ENCODE peak calls at places on chromosomes 5 and 9, in four cellular contexts. D is fibroblast of lung, F is K562, P is hepatocyte. O is an unnamed sample.

GRCh38 chr5:1727571-1727970 is 72.1 kb downstream of the MRPL36 start:
- DNase-seq in P (no peak), F (no peak), D (no peak), O (no peak)

GRCh38 chr9:136674786-136675349 is 12.2 kb downstream of the EGFL7 start:
- DNase-seq in P (peak; percentile 79), D (no peak), F (peak; percentile 80), O (no peak)

GRCh38 chr5:172853355-172853975 is 19.4 kb downstream of the ERGIC1 start:
- DNase-seq in F (no peak), P (no peak), D (peak; percentile 29), O (no peak)

GRCh38 chr5:159163027-159163699 is 46.2 kb downstream of the RNF145 start:
- DNase-seq in D (peak; percentile 94), P (no peak), F (no peak), O (no peak)

GRCh38 chr5:94788527-94788926 is 170.1 kb downstream of the SLF1 start:
- DNase-seq in F (no peak), P (no peak), D (no peak), O (no peak)

GRCh38 chr5:164097747-164098146 is 592.3 kb downstream of the MAT2B start:
- DNase-seq in D (peak; percentile 86), P (no peak), F (no peak), O (no peak)

GRCh38 chr9:100066539-100066938 is 32.3 kb downstream of the ERP44 start:
- DNase-seq in P (peak; percentile 9), D (no peak), F (no peak), O (peak; percentile 88)

GRCh38 chr5:160209917-160210316 is 19.4 kb upstream of the FABP6 start:
- DNase-seq in F (no peak), P (peak; percentile 63), D (no peak), O (no peak)

GRCh38 chr5:8814081-8814480 is 731.8 kb downstream of the SEMA5A start:
- DNase-seq in F (no peak), P (no peak), D (no peak), O (no peak)

GRCh38 chr9:14043491-14043890 is 270.4 kb downstream of the NFIB start:
- DNase-seq in F (no peak), P (no peak), D (no peak), O (no peak)

GRCh38 chr5:101429241-101429640 is 526.2 kb upstream of the ST8SIA4 start:
- DNase-seq in F (no peak), D (peak; percentile 79), P (no peak), O (no peak)

GRCh38 chr5:17219006-17219422 is 1.6 kb downstream of the BASP1 start:
- DNase-seq in F (no peak), D (peak; percentile 44), P (peak; percentile 69), O (peak; percentile 80)

GRCh38 chr5:166341708-166342329 is 1949.6 kb upstream of the WWC1 start:
- DNase-seq in F (peak; percentile 4), D (no peak), P (no peak), O (peak; percentile 4)

GRCh38 chr5:150400327-150401075 is 12.2 kb downstream of the CD74 start:
- DNase-seq in D (no peak), P (no peak), F (no peak), O (peak; percentile 18)

GRCh38 chr9:136152931-136153330 is 34.3 kb upstream of the TMEM250 start:
- DNase-seq in D (no peak), F (no peak), P (no peak), O (no peak)

GRCh38 chr5:9409413-9410089 is 136.3 kb downstream of the SEMA5A start:
- DNase-seq in D (no peak), F (no peak), P (peak; percentile 63), O (no peak)

GRCh38 chr5:171484460-171484899 is 65.0 kb downstream of the FGF18 start:
- DNase-seq in D (peak; percentile 17), F (peak; percentile 88), P (no peak), O (peak; percentile 26)

GRCh38 chr5:75007537-75007847 is 44.9 kb downstream of the GCNT4 start:
- DNase-seq in D (peak; percentile 49), F (no peak), P (no peak), O (peak; percentile 40)

GRCh38 chr9:93900436-93900819 is 54.7 kb downstream of the BARX1 start:
- DNase-seq in D (no peak), F (no peak), P (no peak), O (no peak)

DNA sequence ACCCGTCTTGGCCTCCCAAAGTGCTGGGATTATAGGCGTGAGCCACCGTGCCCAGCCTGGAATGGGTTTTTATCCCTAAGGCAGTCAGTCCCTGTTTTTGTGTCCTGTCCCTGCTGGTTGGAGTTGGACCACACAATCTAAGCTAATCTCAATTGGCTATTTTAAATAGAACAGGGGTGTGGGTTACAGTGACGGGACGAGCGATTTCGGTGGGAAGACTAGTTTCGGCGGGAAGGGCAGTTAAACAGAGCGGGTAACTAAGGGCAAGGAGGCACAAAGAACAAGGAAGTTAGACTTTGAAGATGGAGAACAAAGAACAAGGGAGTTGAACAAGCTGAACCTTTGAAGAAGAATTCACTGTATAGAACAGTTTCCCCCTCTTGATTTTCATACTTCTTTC is 1.4 kb downstream of the GTF3C5 start:
- DNase-seq in F (no peak), P (no peak), D (no peak), O (no peak)
- H3K4me1 ChIP-seq in F (peaks cover 22% of the 10 kb centered on the region), P (peaks cover 19% of the 10 kb centered on the region), D (peaks cover 4% of the 10 kb centered on the region), O (no peaks in the 10 kb centered on the region)

DNA sequence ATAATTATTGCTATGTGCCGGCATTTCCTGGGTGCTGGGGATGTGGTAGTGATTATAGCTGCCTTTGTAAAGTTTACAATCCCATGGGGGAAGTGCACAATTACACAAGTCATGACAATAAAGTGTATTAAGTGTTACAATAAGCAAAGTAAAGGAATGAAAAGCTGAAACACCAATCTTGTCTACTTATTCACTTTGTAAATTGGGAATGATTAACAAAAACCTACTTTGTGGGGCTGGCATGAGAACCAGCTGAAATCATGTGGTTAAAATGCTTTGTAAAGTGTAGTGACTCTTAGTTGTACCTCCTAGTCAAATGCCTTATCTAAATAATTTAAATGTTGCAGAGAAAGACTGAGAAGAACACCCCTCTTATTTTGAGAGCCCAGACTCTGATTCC is 101.9 kb upstream of the APC start:
- DNase-seq in P (no peak), D (no peak), F (no peak), O (peak; percentile 40)
- TF ChIP-seq EZH2 in P (no peak), D (no peak), F (no peak), O (no peak)

DNA sequence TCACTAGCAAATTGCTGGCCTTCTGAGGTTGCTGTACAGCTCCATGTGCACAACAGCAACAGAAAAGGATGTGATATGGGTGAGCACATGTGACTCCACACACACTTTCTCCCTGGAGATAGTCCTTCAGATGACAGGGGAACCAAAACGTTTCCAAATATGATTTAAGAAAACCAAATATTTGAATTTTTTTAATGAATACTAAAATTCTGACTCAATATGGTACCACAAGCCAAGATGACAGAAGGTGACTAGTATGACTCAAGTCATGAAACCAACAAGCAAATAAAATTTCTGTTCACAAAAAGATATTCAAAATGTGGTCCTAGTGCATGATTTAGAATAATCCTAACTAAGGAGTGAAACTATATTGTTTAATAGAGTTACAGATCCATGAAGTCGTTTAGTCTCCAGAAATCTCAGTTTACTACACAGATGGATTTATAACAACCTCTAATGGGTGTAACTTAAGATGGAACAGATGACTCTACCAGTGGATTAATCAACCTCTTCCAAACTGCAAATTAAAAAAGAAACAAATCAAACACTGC is 144.8 kb upstream of the PIK3R1 start:
- DNase-seq in F (no peak), P (no peak), D (no peak), O (no peak)
- H3K4me1 ChIP-seq in F (no peaks in the 10 kb centered on the region), P (no peaks in the 10 kb centered on the region), D (no peaks in the 10 kb centered on the region), O (no peaks in the 10 kb centered on the region)

GRCh38 chr5:179269781-179270543 is 75.3 kb downstream of the ADAMTS2 start:
- DNase-seq in D (no peak), F (no peak), P (no peak), O (no peak)
- TF ChIP-seq EZH2 in D (no peak), F (no peak), P (no peak), O (no peak)

GRCh38 chr5:34576849-34577248 is 79.3 kb upstream of the RAI14 start:
- DNase-seq in F (no peak), D (peak; percentile 31), P (no peak), O (no peak)
- H3K4me1 ChIP-seq in F (peaks cover 10% of the 10 kb centered on the region), D (peaks cover 7% of the 10 kb centered on the region), P (peaks cover 4% of the 10 kb centered on the region), O (peaks cover under 1% of the 10 kb centered on the region)

DNA sequence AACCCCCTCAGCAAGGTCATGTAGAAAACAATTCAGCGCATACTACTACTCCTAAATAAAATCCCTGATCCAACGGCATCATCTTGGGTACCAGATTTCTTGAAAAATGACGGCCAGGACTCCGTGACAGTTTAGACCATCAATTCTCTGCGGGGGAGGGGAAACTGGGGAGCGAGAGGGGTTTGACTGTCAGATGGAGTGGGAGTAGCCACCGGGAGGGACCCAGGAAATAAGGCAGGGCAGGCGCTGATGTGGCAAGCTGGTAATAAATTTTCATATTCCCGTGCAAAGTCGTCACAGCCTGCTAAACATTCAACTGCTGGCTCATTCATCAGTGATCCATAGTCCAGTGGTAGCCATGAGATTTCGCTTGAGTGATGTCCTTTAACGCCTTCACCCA is 447 bp upstream of the CDH18 start:
- DNase-seq in D (peak; percentile 6), P (no peak), F (no peak), O (no peak)
- TF ChIP-seq EZH2 in D (no peak), P (no peak), F (no peak), O (no peak)

DNA sequence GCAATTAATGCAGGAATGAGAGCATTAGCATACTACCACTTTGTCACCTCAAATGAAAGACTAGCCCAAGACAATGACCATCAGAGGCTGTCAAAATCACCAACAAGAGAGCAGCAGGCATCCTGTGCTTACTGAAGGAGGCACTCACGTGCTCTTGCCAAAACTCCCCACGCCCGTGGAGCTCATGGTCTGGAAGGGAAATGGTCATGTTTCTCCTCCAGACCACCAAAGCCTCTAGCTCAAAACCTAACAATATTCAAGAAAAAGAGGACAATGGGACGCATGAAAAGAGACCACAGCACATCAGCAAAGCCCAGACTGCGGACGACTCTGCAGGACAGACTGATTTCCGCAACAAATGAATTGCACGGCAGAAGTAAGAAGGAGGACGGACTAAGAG is 12.8 kb downstream of the AKNA start:
- DNase-seq in F (no peak), D (no peak), P (no peak), O (no peak)
- H3K4me1 ChIP-seq in F (no peaks in the 10 kb centered on the region), D (peaks cover 11% of the 10 kb centered on the region), P (no peaks in the 10 kb centered on the region), O (peaks cover 10% of the 10 kb centered on the region)

DNA sequence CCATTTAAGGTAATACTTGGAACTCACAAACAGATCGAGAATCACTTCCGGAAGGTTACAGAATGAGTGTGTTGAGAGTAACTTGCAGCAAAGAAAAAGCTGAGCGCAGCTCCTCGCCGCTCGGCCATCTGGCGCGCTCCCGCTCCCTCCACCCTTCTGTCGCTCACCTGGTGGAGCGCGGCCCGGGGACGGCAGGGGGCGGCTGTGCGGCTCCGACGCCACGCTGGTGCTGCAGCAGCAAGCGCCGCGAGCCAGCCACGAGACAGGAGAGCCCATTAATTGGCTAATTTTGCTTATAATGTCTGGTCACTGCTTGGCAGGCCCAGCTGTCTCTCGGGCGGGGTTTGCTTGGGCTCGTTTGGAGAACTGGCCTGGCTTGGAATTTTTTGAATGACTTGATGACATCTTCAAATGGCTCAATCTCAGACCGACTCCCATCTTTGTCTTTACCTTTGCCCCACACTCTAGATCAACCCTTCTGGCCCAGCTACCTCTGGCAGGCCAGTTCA is 601.8 kb downstream of the CCDC171 start:
- DNase-seq in F (no peak), D (peak; percentile 64), P (peak; percentile 83), O (no peak)
- TF ChIP-seq EZH2 in F (no peak), D (no peak), P (no peak), O (no peak)